ENCODE peak calls at places on chromosome 4, in five cellular contexts. One of them, this sample, is unnamed.

GRCh38 chr4:17323619-17324400 is 188.1 kb downstream of the QDPR start:
- DNase-seq in fibroblast of the aortic adventitia: peak; percentile 59
- DNase-seq in adrenal gland: no peak
- DNase-seq in HFF-Myc: peak; percentile 50
- DNase-seq in AG04449: peak; percentile 14
- DNase-seq in this sample: peak; percentile 63

GRCh38 chr4:185933078-185933581 is 121.1 kb upstream of the SORBS2 start:
- DNase-seq in fibroblast of the aortic adventitia: peak; percentile 70
- DNase-seq in adrenal gland: peak; percentile 60
- DNase-seq in HFF-Myc: no peak
- DNase-seq in AG04449: peak; percentile 56
- DNase-seq in this sample: peak; percentile 79

GRCh38 chr4:142901166-142901662 is 55.1 kb upstream of the INPP4B start:
- DNase-seq in fibroblast of the aortic adventitia: peak; percentile 2
- DNase-seq in adrenal gland: no peak
- DNase-seq in HFF-Myc: peak; percentile 7
- DNase-seq in AG04449: no peak
- DNase-seq in this sample: peak; percentile 3

GRCh38 chr4:54568184-54568583 is 89.6 kb upstream of the KIT start:
- DNase-seq in fibroblast of the aortic adventitia: peak; percentile 77
- DNase-seq in adrenal gland: peak; percentile 52
- DNase-seq in HFF-Myc: peak; percentile 16
- DNase-seq in AG04449: peak; percentile 64
- DNase-seq in this sample: peak; percentile 76

GRCh38 chr4:124206779-124207605 is 505.5 kb downstream of the ANKRD50 start:
- DNase-seq in fibroblast of the aortic adventitia: peak; percentile 48
- DNase-seq in adrenal gland: no peak
- DNase-seq in HFF-Myc: no peak
- DNase-seq in AG04449: no peak
- DNase-seq in this sample: no peak

GRCh38 chr4:129344058-129344457 is 248.1 kb downstream of the C4orf33 start:
- DNase-seq in fibroblast of the aortic adventitia: peak; percentile 20
- DNase-seq in adrenal gland: peak; percentile 21
- DNase-seq in HFF-Myc: no peak
- DNase-seq in AG04449: no peak
- DNase-seq in this sample: peak; percentile 2

GRCh38 chr4:179941911-179942310 is 2301.3 kb upstream of the TENM3 start:
- DNase-seq in fibroblast of the aortic adventitia: no peak
- DNase-seq in adrenal gland: no peak
- DNase-seq in HFF-Myc: no peak
- DNase-seq in AG04449: no peak
- DNase-seq in this sample: no peak

GRCh38 chr4:177052211-177052725 is 257.4 kb upstream of the NEIL3 start:
- DNase-seq in fibroblast of the aortic adventitia: no peak
- DNase-seq in adrenal gland: no peak
- DNase-seq in HFF-Myc: no peak
- DNase-seq in AG04449: no peak
- DNase-seq in this sample: no peak

GRCh38 chr4:102246416-102246815 is 98.9 kb downstream of the SLC39A8 start:
- DNase-seq in fibroblast of the aortic adventitia: no peak
- DNase-seq in adrenal gland: no peak
- DNase-seq in HFF-Myc: no peak
- DNase-seq in AG04449: no peak
- DNase-seq in this sample: no peak

GRCh38 chr4:58301384-58301783 is 1191.2 kb upstream of the IGFBP7 start:
- DNase-seq in fibroblast of the aortic adventitia: no peak
- DNase-seq in adrenal gland: peak; percentile 54
- DNase-seq in HFF-Myc: no peak
- DNase-seq in AG04449: no peak
- DNase-seq in this sample: no peak

DNA sequence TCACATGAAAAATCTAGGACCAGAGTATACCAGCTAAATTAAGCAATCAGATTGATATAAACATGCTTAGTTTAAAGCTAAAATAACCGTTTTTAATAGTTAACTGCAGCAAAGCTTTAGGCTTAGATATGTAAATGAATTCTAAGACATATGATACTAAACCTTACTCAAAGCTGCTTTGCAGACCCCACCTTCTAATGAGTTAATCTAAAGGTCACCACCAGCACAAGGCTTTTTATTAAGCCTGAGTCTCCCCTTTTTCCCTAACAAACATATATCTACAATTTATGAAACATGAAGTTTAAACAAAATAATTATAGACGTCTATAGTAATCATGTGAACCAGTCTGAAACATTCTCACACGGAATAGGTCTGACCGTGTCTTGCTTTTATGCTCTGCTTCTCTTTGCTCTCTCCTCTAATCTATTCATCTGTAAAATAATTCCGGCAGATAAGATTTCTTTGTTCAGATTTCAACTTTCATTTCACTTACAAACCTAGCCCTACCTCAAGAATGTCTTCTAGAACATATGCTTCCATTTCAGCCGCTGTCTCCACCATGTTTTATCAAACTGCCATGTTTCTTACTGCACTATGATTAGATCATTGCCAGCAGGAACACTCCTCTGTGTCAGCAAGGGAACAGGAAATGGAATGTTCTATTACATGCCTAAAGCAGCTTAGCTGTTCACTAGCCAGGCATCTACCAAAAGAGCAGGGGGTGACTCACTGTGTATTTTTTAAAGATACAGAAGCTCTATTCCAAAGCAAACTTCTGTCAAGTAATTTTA is 35.9 kb downstream of the ANKRD17 start:
- DNase-seq in fibroblast of the aortic adventitia: peak; percentile 95
- DNase-seq in adrenal gland: peak; percentile 77
- DNase-seq in HFF-Myc: peak; percentile 88
- DNase-seq in AG04449: peak; percentile 88
- DNase-seq in this sample: peak; percentile 68
- H3K4me3 ChIP-seq in fibroblast of the aortic adventitia: peak overlapping the region; percentile 69
- H3K4me3 ChIP-seq in adrenal gland: no peak overlapping the region
- H3K4me3 ChIP-seq in HFF-Myc: peak overlapping the region; percentile 54
- H3K4me3 ChIP-seq in AG04449: peak overlapping the region; percentile 65
- H3K4me3 ChIP-seq in this sample: peak overlapping the region; percentile 63

GRCh38 chr4:7978489-7978888 is 38.8 kb upstream of the AFAP1 start:
- DNase-seq in fibroblast of the aortic adventitia: no peak
- DNase-seq in adrenal gland: no peak
- DNase-seq in HFF-Myc: no peak
- DNase-seq in AG04449: no peak
- DNase-seq in this sample: peak; percentile 25
- H3K4me3 ChIP-seq in fibroblast of the aortic adventitia: no peak overlapping the region
- H3K4me3 ChIP-seq in adrenal gland: no peak overlapping the region
- H3K4me3 ChIP-seq in HFF-Myc: no peak overlapping the region
- H3K4me3 ChIP-seq in AG04449: no peak overlapping the region
- H3K4me3 ChIP-seq in this sample: no peak overlapping the region

GRCh38 chr4:56799291-56799823 is 22.1 kb downstream of the SPINK2 start:
- DNase-seq in fibroblast of the aortic adventitia: peak; percentile 4
- DNase-seq in adrenal gland: no peak
- DNase-seq in HFF-Myc: no peak
- DNase-seq in AG04449: no peak
- DNase-seq in this sample: no peak

GRCh38 chr4:56799824-56800756 is 21.4 kb downstream of the SPINK2 start:
- DNase-seq in fibroblast of the aortic adventitia: peak; percentile 87
- DNase-seq in adrenal gland: peak; percentile 89
- DNase-seq in HFF-Myc: no peak
- DNase-seq in AG04449: peak; percentile 36
- DNase-seq in this sample: peak; percentile 76

GRCh38 chr4:56804551-56804950 is 16.9 kb downstream of the SPINK2 start:
- DNase-seq in fibroblast of the aortic adventitia: no peak
- DNase-seq in adrenal gland: no peak
- DNase-seq in HFF-Myc: no peak
- DNase-seq in AG04449: peak; percentile 46
- DNase-seq in this sample: no peak

GRCh38 chr4:56803473-56803872 is 18.0 kb downstream of the SPINK2 start:
- DNase-seq in fibroblast of the aortic adventitia: no peak
- DNase-seq in adrenal gland: peak; percentile 4
- DNase-seq in HFF-Myc: no peak
- DNase-seq in AG04449: no peak
- DNase-seq in this sample: no peak
- H3K4me3 ChIP-seq in fibroblast of the aortic adventitia: no peak overlapping the region
- H3K4me3 ChIP-seq in adrenal gland: no peak overlapping the region
- H3K4me3 ChIP-seq in HFF-Myc: no peak overlapping the region
- H3K4me3 ChIP-seq in AG04449: no peak overlapping the region
- H3K4me3 ChIP-seq in this sample: no peak overlapping the region

GRCh38 chr4:154559931-154560801 is 2.6 kb upstream of the FGB start:
- DNase-seq in fibroblast of the aortic adventitia: no peak
- DNase-seq in adrenal gland: no peak
- DNase-seq in HFF-Myc: no peak
- DNase-seq in AG04449: no peak
- DNase-seq in this sample: no peak

GRCh38 chr4:154560824-154561231 is 2.0 kb upstream of the FGB start:
- DNase-seq in fibroblast of the aortic adventitia: peak; percentile 49
- DNase-seq in adrenal gland: no peak
- DNase-seq in HFF-Myc: no peak
- DNase-seq in AG04449: peak; percentile 59
- DNase-seq in this sample: no peak

GRCh38 chr4:154564311-154564710 is 1.5 kb downstream of the FGB start:
- DNase-seq in fibroblast of the aortic adventitia: no peak
- DNase-seq in adrenal gland: no peak
- DNase-seq in HFF-Myc: no peak
- DNase-seq in AG04449: no peak
- DNase-seq in this sample: no peak

GRCh38 chr4:154565704-154566103 is 2.9 kb downstream of the FGB start:
- DNase-seq in fibroblast of the aortic adventitia: no peak
- DNase-seq in adrenal gland: no peak
- DNase-seq in HFF-Myc: no peak
- DNase-seq in AG04449: no peak
- DNase-seq in this sample: no peak

GRCh38 chr4:154562697-154563254 is at the start of gene FGB:
- DNase-seq in fibroblast of the aortic adventitia: no peak
- DNase-seq in adrenal gland: no peak
- DNase-seq in HFF-Myc: no peak
- DNase-seq in AG04449: no peak
- DNase-seq in this sample: no peak
- H3K4me3 ChIP-seq in fibroblast of the aortic adventitia: no peak within 1 kb of the TSS
- H3K4me3 ChIP-seq in adrenal gland: no peak within 1 kb of the TSS
- H3K4me3 ChIP-seq in HFF-Myc: no peak within 1 kb of the TSS
- H3K4me3 ChIP-seq in AG04449: no peak within 1 kb of the TSS
- H3K4me3 ChIP-seq in this sample: no peak within 1 kb of the TSS